ENCODE peak calls at places on chromosome 1, in seven cellular contexts. Y, A, O, E, W, Z and N are unnamed samples.

GRCh38 chr1:118250232-118250631 is 65.2 kb upstream of the SPAG17 start:
- DNase-seq in Z (no peak), O (no peak), E (no peak), W (no peak), A (no peak), Y (no peak), N (no peak)

GRCh38 chr1:89953072-89953626 is 41.8 kb upstream of the ZNF326 start:
- DNase-seq in E (no peak), O (no peak), Y (no peak), A (no peak), Z (no peak), W (peak; percentile 77), N (no peak)

GRCh38 chr1:101314244-101314643 is 77.4 kb downstream of the S1PR1 start:
- DNase-seq in Y (no peak), O (no peak), W (peak; percentile 39), A (no peak), Z (no peak), E (peak; percentile 42), N (no peak)

GRCh38 chr1:161021959-161022332 is 994 bp upstream of the F11R start:
- DNase-seq in W (no peak), E (no peak), O (no peak), Z (no peak), Y (no peak), A (no peak), N (no peak)

GRCh38 chr1:12157366-12158231 is 9.2 kb upstream of the TNFRSF1B start:
- DNase-seq in W (no peak), O (no peak), Z (no peak), A (no peak), E (peak; percentile 68), Y (peak; percentile 36), N (no peak)

GRCh38 chr1:19024532-19024931 is 68.1 kb upstream of the IFFO2 start:
- DNase-seq in W (no peak), O (no peak), A (no peak), Z (no peak), E (no peak), Y (no peak), N (no peak)

GRCh38 chr1:234645474-234645953 is 35.5 kb upstream of the IRF2BP2 start:
- DNase-seq in A (no peak), E (no peak), Z (no peak), O (no peak), W (no peak), Y (no peak), N (no peak)

GRCh38 chr1:221279146-221279545 is 399.9 kb downstream of the HLX start:
- DNase-seq in W (peak; percentile 24), A (no peak), E (no peak), Z (no peak), Y (no peak), O (no peak), N (no peak)

GRCh38 chr1:246106342-246106763 is 400.7 kb downstream of the SMYD3 start:
- DNase-seq in Z (no peak), W (no peak), O (no peak), A (no peak), Y (no peak), E (peak; percentile 16), N (no peak)

GRCh38 chr1:53733447-53733931 is 5.5 kb downstream of the GLIS1 start:
- DNase-seq in W (no peak), Y (no peak), A (no peak), E (no peak), Z (no peak), O (no peak), N (no peak)

GRCh38 chr1:208127791-208128408 is 116.3 kb downstream of the PLXNA2 start:
- DNase-seq in W (no peak), E (no peak), O (no peak), Y (no peak), Z (no peak), A (no peak), N (no peak)